ENCODE peak calls at places on chromosomes 5 and 9, in five cellular contexts. T is left cardiac atrium; V is activated CD8-positive, alpha-beta memory T cell treated with anti-CD3 and anti-CD28 coated beads for 48 hours; D is GM23248; I is SK-N-DZ. M is an unnamed sample.

GRCh38 chr9:136572596-136573313 is 26.9 kb upstream of the NOTCH1 start:
- DNase-seq in T (no peak), V (no peak), D (no peak), I (no peak), M (no peak)

GRCh38 chr9:116368680-116369079 is 215.1 kb downstream of the PAPPA start:
- DNase-seq in T (no peak), V (no peak), D (no peak), I (no peak), M (no peak)

GRCh38 chr5:156753846-156754245 is 96.2 kb upstream of the PPP1R2B start:
- DNase-seq in T (no peak), V (no peak), D (no peak), I (no peak), M (no peak)

GRCh38 chr5:109256486-109256885 is 153.3 kb downstream of the PJA2 start:
- DNase-seq in T (no peak), V (no peak), D (no peak), I (no peak), M (no peak)

GRCh38 chr5:151953833-151954232 is 29.2 kb upstream of the GLRA1 start:
- DNase-seq in T (no peak), V (no peak), D (no peak), I (no peak), M (no peak)

GRCh38 chr5:57456531-57457135 is 26.0 kb downstream of the ACTBL2 start:
- DNase-seq in T (no peak), V (no peak), D (no peak), I (peak; percentile 22), M (no peak)

GRCh38 chr9:77224750-77225312 is 47.5 kb downstream of the VPS13A start:
- DNase-seq in T (no peak), V (no peak), D (peak; percentile 56), I (no peak), M (no peak)

GRCh38 chr5:19987594-19988345 is at the start of gene CDH18:
- DNase-seq in T (peak; percentile 23), V (no peak), D (peak; percentile 51), I (peak; percentile 77), M (peak; percentile 68)

GRCh38 chr9:4691794-4692193 is 12.4 kb downstream of the CDC37L1 start:
- DNase-seq in T (no peak), V (no peak), D (peak; percentile 95), I (no peak), M (no peak)

GRCh38 chr5:172123269-172123692 is 64.7 kb downstream of the STK10 start:
- DNase-seq in T (peak; percentile 86), V (no peak), D (peak; percentile 90), I (no peak), M (peak; percentile 52)

GRCh38 chr5:41863871-41864486 is 6.2 kb downstream of the OXCT1 start:
- DNase-seq in T (no peak), V (no peak), D (peak; percentile 50), I (no peak), M (no peak)

GRCh38 chr9:126482361-126483044 is 131.2 kb upstream of the LMX1B start:
- DNase-seq in T (peak; percentile 51), V (no peak), D (peak; percentile 85), I (no peak), M (peak; percentile 73)

GRCh38 chr9:7008411-7008810 is 250.6 kb downstream of the KDM4C start:
- DNase-seq in T (no peak), V (no peak), D (no peak), I (no peak), M (no peak)

GRCh38 chr5:112570708-112571448 is 151.8 kb upstream of the EPB41L4A start:
- DNase-seq in T (no peak), V (no peak), D (no peak), I (no peak), M (no peak)

GRCh38 chr9:89563511-89564256 is 41.1 kb upstream of the GADD45G start:
- DNase-seq in T (no peak), V (no peak), D (no peak), I (no peak), M (no peak)

GRCh38 chr9:137676998-137677397 is 58.2 kb downstream of the EHMT1 start:
- DNase-seq in T (no peak), V (no peak), D (no peak), I (no peak), M (no peak)

GRCh38 chr5:6783787-6784186 is 70.6 kb downstream of the TENT4A start:
- DNase-seq in T (no peak), V (no peak), D (no peak), I (no peak), M (no peak)

GRCh38 chr9:126667190-126668055 is 53.7 kb downstream of the LMX1B start:
- DNase-seq in T (no peak), V (no peak), D (no peak), I (no peak), M (no peak)

GRCh38 chr5:126054593-126055347 is 368.4 kb upstream of the GRAMD2B start:
- DNase-seq in T (no peak), V (no peak), D (no peak), I (peak; percentile 53), M (no peak)

GRCh38 chr9:98539954-98540353 is 168.8 kb downstream of the GABBR2 start:
- DNase-seq in T (no peak), V (no peak), D (peak; percentile 31), I (no peak), M (no peak)

GRCh38 chr9:11457809-11458785 is 845.3 kb upstream of the PTPRD start:
- DNase-seq in T (no peak), V (no peak), D (no peak), I (no peak), M (no peak)

GRCh38 chr9:115046199-115046598 is 71.8 kb downstream of the TNC start:
- DNase-seq in T (no peak), V (no peak), D (no peak), I (no peak), M (no peak)

GRCh38 chr5:115068239-115069086 is 101.2 kb downstream of the TRIM36 start:
- DNase-seq in T (no peak), V (peak; percentile 2), D (peak; percentile 39), I (no peak), M (no peak)

GRCh38 chr5:96026334-96027065 is 64.8 kb upstream of the ELL2 start:
- DNase-seq in T (no peak), V (no peak), D (peak; percentile 89), I (no peak), M (no peak)

GRCh38 chr9:85421641-85422040 is 320.1 kb downstream of the AGTPBP1 start:
- DNase-seq in T (no peak), V (no peak), D (peak; percentile 18), I (no peak), M (no peak)

GRCh38 chr5:125410501-125411162 is 664.2 kb upstream of the ZNF608 start:
- DNase-seq in T (no peak), V (no peak), D (peak; percentile 83), I (peak; percentile 99), M (no peak)

GRCh38 chr5:178831049-178831448 is 28.7 kb upstream of the ZNF354B start:
- DNase-seq in T (no peak), V (no peak), D (no peak), I (peak; percentile 15), M (no peak)

GRCh38 chr5:78133423-78133822 is 161.1 kb downstream of the AP3B1 start:
- DNase-seq in T (no peak), V (no peak), D (no peak), I (no peak), M (no peak)

GRCh38 chr5:66354407-66354806 is 210.3 kb downstream of the SREK1 start:
- DNase-seq in T (no peak), V (no peak), D (no peak), I (no peak), M (no peak)

M was measured in mesothelial cell of epicardium.